ENCODE peak calls at places on chromosomes 7 and 10, in six cellular contexts. D is AG04450, K is cardiac fibroblast, C is fibroblast of pulmonary artery, Y is AG04449, H is hepatocyte. N is an unnamed sample.

GRCh38 chr10:103706047-103706446 is 149.3 kb downstream of the SH3PXD2A start:
- DNase-seq in D (no peak), K (no peak), H (no peak), Y (no peak), C (no peak), N (no peak)

GRCh38 chr10:71850021-71850744 is 868 bp downstream of the PSAP start:
- DNase-seq in Y (no peak), H (no peak), D (no peak), K (no peak), C (no peak), N (no peak)

GRCh38 chr7:3561908-3562307 is 260.9 kb downstream of the SDK1 start:
- DNase-seq in D (no peak), C (no peak), K (no peak), Y (no peak), H (peak; percentile 37), N (no peak)

GRCh38 chr10:33337335-33337854 is 2.9 kb upstream of the NRP1 start:
- DNase-seq in H (peak; percentile 29), K (peak; percentile 78), C (peak; percentile 85), Y (peak; percentile 55), D (no peak), N (peak; percentile 87)

GRCh38 chr10:70283445-70284399 is at the start of gene NPFFR1:
- DNase-seq in H (peak; percentile 28), K (no peak), C (no peak), Y (no peak), D (no peak), N (no peak)

GRCh38 chr10:7000063-7000462 is 410.8 kb downstream of the SFMBT2 start:
- DNase-seq in Y (no peak), C (no peak), D (no peak), K (no peak), H (no peak), N (no peak)

GRCh38 chr7:132575987-132576722 is at the start of gene PLXNA4:
- DNase-seq in D (no peak), H (peak; percentile 31), Y (no peak), C (peak; percentile 14), K (no peak), N (no peak)

GRCh38 chr10:5291501-5292195 is 73.1 kb upstream of the UCN3 start:
- DNase-seq in Y (peak; percentile 40), H (peak; percentile 64), D (peak; percentile 8), C (peak; percentile 95), K (peak; percentile 98), N (peak; percentile 83)

GRCh38 chr10:4662576-4663161 is 163.3 kb upstream of the AKR1E2 start:
- DNase-seq in D (no peak), H (no peak), Y (no peak), C (no peak), K (no peak), N (no peak)

GRCh38 chr7:38321515-38321944 is 48.1 kb upstream of the TARP start:
- DNase-seq in C (peak; percentile 33), D (peak; percentile 36), H (no peak), Y (peak; percentile 88), K (peak; percentile 73), N (peak; percentile 83)

GRCh38 chr10:86775056-86775858 is 18.8 kb downstream of the BMPR1A start:
- DNase-seq in Y (no peak), D (no peak), C (peak; percentile 52), K (no peak), H (peak; percentile 46), N (no peak)

GRCh38 chr7:130758429-130759056 is 24.5 kb upstream of the KLF14 start:
- DNase-seq in C (peak; percentile 82), H (peak; percentile 68), K (peak; percentile 77), D (peak; percentile 30), Y (peak; percentile 14), N (peak; percentile 9)

GRCh38 chr7:159095979-159096411 is 48.7 kb downstream of the VIPR2 start:
- DNase-seq in C (no peak), D (no peak), H (no peak), K (no peak), Y (no peak), N (no peak)

GRCh38 chr10:122475130-122475529 is 13.8 kb downstream of the HTRA1 start:
- DNase-seq in D (no peak), K (no peak), C (no peak), Y (no peak), H (no peak), N (no peak)

GRCh38 chr7:35761882-35762720 is 38.8 kb upstream of the SEPTIN7 start:
- DNase-seq in D (no peak), Y (peak; percentile 44), C (peak; percentile 91), K (peak; percentile 57), H (no peak), N (no peak)

GRCh38 chr10:1874533-1874932 is 137.2 kb upstream of the ADARB2 start:
- DNase-seq in Y (no peak), H (no peak), D (no peak), C (no peak), K (no peak), N (no peak)

GRCh38 chr7:77802557-77803410 is 4.2 kb downstream of the PHTF2 start:
- DNase-seq in K (no peak), H (no peak), D (no peak), C (no peak), Y (no peak), N (no peak)

GRCh38 chr7:57867884-57868701 is 418.1 kb downstream of the ZNF716 start:
- DNase-seq in C (peak; percentile 2), D (no peak), K (no peak), H (no peak), Y (no peak), N (no peak)

GRCh38 chr7:17307033-17307432 is 8.6 kb downstream of the AHR start:
- DNase-seq in K (peak; percentile 51), D (no peak), H (no peak), Y (no peak), C (peak; percentile 50), N (no peak)

DNA sequence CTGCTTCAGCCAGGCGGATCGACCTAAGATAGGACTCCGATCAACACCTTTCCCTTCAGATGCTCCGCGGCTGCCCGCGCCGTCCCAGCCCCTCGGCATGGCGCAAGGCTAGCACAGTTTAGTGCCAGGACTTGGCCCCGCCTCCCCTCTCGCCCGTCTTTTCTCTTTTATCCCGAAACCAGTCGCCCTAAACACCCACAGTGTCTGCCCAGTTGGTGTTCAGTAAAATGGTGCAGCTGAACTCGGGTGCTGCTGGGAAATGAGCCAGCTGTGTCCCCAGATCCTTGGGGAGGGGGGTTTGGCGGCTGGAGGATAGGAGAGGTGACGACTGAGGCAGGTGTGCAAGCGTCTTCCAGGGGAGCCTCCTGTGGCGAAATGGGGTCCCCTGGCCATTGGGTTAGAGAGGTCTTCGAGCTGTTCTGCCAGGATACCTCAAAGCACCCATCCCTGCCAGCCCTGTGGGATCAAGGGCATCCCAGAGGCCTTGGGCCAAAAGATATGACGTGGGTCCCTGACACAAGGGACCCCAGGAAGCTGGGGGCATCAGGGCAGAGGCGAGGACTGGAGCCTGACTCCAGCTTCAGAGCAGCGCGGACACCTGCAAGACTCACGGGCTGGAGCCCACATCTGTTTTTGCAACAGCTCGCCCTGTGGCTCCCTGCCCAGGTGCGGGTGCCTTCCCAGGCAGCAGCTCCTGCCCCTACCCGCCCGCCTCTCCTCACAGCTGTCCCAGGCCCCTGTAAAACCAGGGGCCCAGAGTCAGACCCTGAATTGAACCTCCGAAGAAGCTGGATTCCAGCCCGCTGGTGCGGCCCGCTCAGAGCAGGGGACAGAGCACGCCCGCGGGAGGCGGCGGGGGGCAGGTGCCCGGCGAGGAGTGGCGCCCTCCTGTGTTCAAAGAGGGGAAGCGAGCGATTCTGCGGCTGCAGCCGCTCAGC is 88.8 kb downstream of the BEND7 start:
- DNase-seq in K (peak; percentile 40), H (peak; percentile 79), C (peak; percentile 34), Y (no peak), D (no peak), N (no peak)
- H3K4me3 ChIP-seq in K (no peak overlapping the region), H (peak overlapping the region; percentile 17), C (peak overlapping the region; percentile 19), Y (peak overlapping the region; percentile 41), D (peak overlapping the region; percentile 38), N (peak overlapping the region; percentile 31)

DNA sequence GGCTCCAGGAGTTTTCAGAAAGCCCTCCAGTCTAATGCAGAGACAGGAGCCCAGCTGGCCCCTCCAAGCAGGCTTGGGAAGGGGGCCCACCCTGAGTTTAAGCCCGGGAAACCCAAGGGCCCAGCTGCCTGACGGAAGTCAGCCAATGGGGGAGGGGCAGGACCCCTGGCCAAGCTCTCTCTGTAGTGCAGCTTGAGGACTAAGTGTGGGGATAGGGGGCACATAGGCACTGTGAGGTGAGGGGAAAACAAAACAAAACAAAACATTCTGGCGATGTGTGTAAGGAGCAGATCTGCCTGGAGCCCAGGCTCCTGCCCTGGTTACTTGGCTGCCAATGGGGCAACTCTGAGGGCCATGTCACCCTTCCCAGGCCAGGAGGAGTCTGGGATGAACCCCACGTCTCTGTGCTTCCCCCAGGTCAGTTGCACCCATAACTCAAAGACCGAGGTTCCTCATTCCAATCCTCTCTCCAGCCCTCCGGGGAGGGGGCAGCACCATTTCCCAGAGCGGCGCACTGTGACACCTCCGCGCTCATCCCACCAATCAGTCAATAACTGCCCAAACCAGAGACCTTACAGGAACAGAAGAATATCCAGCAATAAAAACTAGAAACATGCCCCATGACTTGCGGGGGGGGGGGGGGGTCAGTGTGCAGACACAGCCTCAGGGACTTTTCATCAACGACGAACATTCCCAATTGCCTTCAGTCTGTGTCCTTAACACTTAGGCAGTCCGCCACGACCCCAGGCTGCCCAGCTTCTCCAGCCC is 1.7 kb downstream of the CXCL12 start:
- DNase-seq in H (no peak), C (no peak), K (no peak), Y (no peak), D (no peak), N (no peak)
- H3K4me3 ChIP-seq in H (peak overlapping the region; percentile 49), C (peak overlapping the region; percentile 82), K (peak overlapping the region; percentile 72), Y (peak overlapping the region; percentile 89), D (peak overlapping the region; percentile 73), N (peak overlapping the region; percentile 63)

DNA sequence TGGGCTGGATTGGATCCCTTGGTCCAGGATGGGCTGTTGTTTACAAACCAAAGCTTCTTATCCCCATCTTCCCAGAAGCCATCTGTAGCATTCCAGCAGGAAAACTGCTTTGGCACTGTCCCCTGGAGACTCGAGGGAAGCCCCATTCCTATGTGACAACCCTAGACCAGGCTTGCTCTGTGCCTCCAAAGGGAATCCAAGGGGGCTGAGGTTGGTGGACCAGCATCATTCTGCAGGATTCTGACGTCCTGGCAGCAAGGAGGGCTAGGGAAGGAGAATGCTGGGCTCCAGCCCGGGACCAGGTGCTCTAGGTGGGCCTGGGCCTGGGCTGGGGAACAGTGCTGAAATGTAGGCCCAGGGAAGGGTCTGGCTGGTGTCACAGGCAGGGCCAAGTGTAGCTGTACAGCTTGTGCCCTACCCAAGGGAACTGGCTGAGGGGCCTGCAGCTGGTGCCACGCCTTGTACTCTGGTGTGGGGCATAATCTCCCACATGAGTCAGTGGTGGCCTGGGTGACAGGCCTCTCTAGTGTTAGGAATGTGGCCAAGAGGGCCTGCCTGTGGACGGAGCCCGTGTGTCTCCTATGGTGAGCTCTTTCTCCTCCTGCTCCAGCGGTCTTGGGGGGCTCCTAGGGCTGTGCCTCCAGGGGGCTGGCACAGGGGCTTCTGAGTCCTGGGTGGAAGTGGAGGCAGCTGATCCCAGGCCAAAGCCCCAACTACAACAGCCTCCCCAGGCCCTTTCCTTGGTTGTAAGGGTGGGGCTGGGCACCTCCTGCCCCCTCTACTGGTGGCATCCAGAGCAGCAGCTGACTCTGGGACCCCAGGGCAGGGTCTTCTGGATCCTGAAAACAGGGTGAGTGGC is 25.2 kb downstream of the TRIM8 start:
- DNase-seq in H (peak; percentile 61), C (no peak), K (peak; percentile 61), D (no peak), Y (no peak), N (no peak)
- H3K4me3 ChIP-seq in H (no peak overlapping the region), C (no peak overlapping the region), K (no peak overlapping the region), D (no peak overlapping the region), Y (no peak overlapping the region), N (no peak overlapping the region)

DNA sequence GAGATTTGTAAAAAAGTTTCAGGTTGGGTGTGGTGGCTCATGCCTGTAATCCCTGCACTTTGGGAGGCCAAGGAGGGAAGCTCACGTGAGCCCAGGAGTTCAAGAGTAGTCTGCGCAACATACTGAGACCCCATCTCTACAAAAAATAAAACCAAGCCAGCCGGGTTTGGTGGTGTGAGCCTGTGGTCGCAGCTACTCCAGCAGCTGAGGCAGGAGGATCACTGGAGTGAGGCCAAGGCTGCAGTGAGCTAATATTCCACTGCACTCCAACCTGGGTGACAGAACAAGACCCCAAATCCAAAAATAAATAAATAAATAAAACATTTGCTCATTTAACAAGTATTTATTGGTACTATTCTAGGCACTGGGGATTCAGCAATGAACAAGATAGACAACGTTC is 1.5 kb upstream of the CHCHD1 start:
- DNase-seq in Y (no peak), H (no peak), C (no peak), K (no peak), D (no peak), N (no peak)
- H3K4me3 ChIP-seq in Y (no peak overlapping the region), H (no peak overlapping the region), C (no peak overlapping the region), K (no peak overlapping the region), D (peak overlapping the region; percentile 33), N (peak overlapping the region; percentile 91)